ENCODE peak calls at places on chromosomes 2 and 18, in seven cellular contexts. S is pancreas, V is adrenal gland, O is left ventricle myocardium inferior, M is endodermal cell, C is A549, Q is HCT116. F is an unnamed sample. For H3K4me1, the result is how much of the 10 kb centered on the place peaks cover.

GRCh38 chr2:125870746-125871145 is 785.2 kb upstream of the GYPC start:
- DNase-seq in C (no peak), V (no peak), O (no peak), S (no peak), Q (no peak), M (no peak), F (no peak)

GRCh38 chr18:62585274-62586147 is 62.7 kb downstream of the ZCCHC2 start:
- DNase-seq in Q (no peak), O (no peak), C (no peak), V (no peak), M (no peak), S (no peak), F (no peak)

GRCh38 chr2:174335605-174336402 is 1.1 kb downstream of the SP9 start:
- DNase-seq in Q (no peak), M (peak), S (no peak), O (no peak), V (no peak), C (no peak), F (peak)

GRCh38 chr2:45651415-45652089 is at the start of gene PRKCE:
- DNase-seq in M (no peak), Q (no peak), V (peak), C (peak), O (peak), S (peak), F (peak)

GRCh38 chr18:56645415-56646016 is 5.6 kb upstream of the WDR7 start:
- DNase-seq in M (no peak), S (no peak), C (no peak), V (no peak), O (no peak), Q (peak), F (no peak)

GRCh38 chr18:6269933-6270332 is 144.8 kb downstream of the L3MBTL4 start:
- DNase-seq in O (no peak), V (no peak), Q (no peak), M (no peak), C (no peak), S (no peak), F (no peak)

GRCh38 chr2:241499146-241499965 is 9.0 kb downstream of the STK25 start:
- DNase-seq in O (no peak), Q (no peak), M (peak), V (no peak), S (no peak), C (no peak), F (no peak)

GRCh38 chr2:61255580-61256437 is 93.8 kb downstream of the C2orf74 start:
- DNase-seq in S (no peak), C (no peak), Q (no peak), M (no peak), V (no peak), O (no peak), F (no peak)

GRCh38 chr18:9329471-9329870 is 5.1 kb upstream of the TWSG1 start:
- DNase-seq in M (no peak), O (no peak), V (no peak), C (no peak), S (no peak), Q (no peak), F (no peak)

GRCh38 chr18:2114765-2115164 is 456.5 kb downstream of the METTL4 start:
- DNase-seq in O (no peak), V (no peak), S (no peak), Q (no peak), M (no peak), C (no peak), F (no peak)

GRCh38 chr2:70785137-70785911 is 5.1 kb downstream of the FIGLA start:
- DNase-seq in M (peak), S (no peak), Q (peak), O (no peak), C (peak), V (peak), F (no peak)

GRCh38 chr2:16161085-16161565 is 220.8 kb downstream of the MYCN start:
- DNase-seq in C (no peak), V (no peak), O (no peak), S (no peak), M (no peak), Q (no peak), F (no peak)

DNA sequence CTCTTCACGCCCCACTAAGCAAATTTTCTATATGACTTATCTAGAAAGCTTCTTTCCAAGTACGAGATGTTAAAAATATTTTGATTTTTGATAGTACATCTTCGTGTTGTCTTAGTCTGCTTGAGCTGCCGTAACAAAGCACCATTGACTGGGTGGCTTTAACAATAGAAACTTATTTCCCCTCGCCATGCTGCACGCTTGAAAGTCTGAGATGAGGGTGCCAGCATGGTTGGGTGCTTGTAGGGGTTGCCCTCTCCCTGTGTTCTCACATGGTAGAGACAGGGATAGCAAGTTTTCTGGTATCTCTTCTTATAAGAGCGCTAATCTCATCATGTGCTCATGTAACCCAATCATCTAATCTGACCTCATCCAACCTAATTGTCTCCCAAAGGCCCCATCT is 106.2 kb downstream of the TANC1 start:
- DNase-seq in V (no peak), O (no peak), S (no peak), M (no peak), Q (no peak), C (no peak), F (no peak)
- H3K4me1 ChIP-seq in V (under half), O (half or more), S (under half), M (under half), Q (under half), C (under half), F (under half)

GRCh38 chr2:156538083-156538504 is 101.9 kb downstream of the GPD2 start:
- DNase-seq in C (no peak), V (no peak), S (no peak), M (no peak), Q (no peak), O (no peak), F (no peak)

GRCh38 chr2:156537147-156537546 is 101.0 kb downstream of the GPD2 start:
- DNase-seq in C (no peak), M (no peak), S (no peak), O (no peak), V (no peak), Q (no peak), F (no peak)

GRCh38 chr2:156541229-156541628 is 105.0 kb downstream of the GPD2 start:
- DNase-seq in V (no peak), C (no peak), Q (no peak), O (no peak), S (no peak), M (no peak), F (no peak)

GRCh38 chr2:156540706-156541105 is 104.5 kb downstream of the GPD2 start:
- DNase-seq in O (no peak), V (no peak), Q (no peak), M (no peak), S (no peak), C (no peak), F (no peak)

DNA sequence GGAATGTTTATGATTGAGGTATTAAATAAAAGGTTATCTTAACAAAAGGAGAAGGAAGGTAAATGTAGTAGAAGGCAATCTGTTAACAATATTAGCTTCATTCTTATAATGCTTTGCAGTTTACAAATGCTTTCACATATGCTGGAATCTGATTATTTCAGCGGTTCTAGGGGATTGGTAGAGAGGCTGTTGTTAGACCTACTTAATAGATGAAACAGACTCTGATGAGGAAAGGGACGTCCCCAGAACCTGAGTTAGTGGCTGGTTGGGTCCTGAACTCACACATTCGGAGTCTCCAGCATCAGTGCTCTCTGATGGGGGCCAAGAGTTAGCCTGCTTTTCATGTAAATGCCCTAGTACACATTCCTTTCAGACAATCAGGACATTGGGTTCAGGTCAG is 102.9 kb downstream of the GPD2 start:
- DNase-seq in O (no peak), M (no peak), V (no peak), C (no peak), S (no peak), Q (no peak), F (no peak)
- H3K4me1 ChIP-seq in O (under half), M (under half), V (under half), C (under half), S (under half), Q (under half), F (under half)

DNA sequence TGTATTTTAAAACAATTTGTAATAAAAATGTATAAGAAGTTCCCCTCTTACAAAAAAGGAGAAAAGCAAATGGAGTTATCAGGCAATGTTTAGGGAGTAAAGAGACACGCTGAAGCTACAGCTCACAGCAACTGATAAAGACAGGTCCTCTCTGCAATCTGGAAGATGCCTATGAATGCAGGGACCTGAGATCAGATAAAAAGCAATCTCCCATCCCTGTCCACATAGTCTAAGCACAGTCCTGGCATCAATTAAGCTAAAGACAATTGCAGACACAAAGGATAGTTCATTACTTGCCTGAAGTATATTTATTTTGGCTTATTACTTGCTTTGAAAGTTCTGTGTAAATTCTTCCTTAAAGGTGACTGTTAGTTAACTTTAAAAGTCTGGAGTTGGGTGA is 5.0 kb downstream of the EIF2AK3 start:
- DNase-seq in C (no peak), V (no peak), O (no peak), Q (no peak), M (no peak), S (no peak), F (no peak)
- H3K4me1 ChIP-seq in C (under half), V (half or more), O (half or more), Q (under half), M (under half), S (under half), F (under half)

GRCh38 chr18:61285777-61286176 is 47.5 kb upstream of the CDH20 start:
- DNase-seq in C (no peak), O (no peak), S (no peak), M (no peak), V (no peak), Q (no peak), F (no peak)

GRCh38 chr18:61284039-61284438 is 49.2 kb upstream of the CDH20 start:
- DNase-seq in S (no peak), Q (no peak), M (no peak), V (no peak), C (no peak), O (no peak), F (no peak)

GRCh38 chr18:61290616-61291015 is 42.6 kb upstream of the CDH20 start:
- DNase-seq in Q (no peak), O (no peak), S (no peak), M (no peak), C (no peak), V (no peak), F (no peak)

GRCh38 chr18:61282926-61283325 is 50.3 kb upstream of the CDH20 start:
- DNase-seq in M (no peak), S (no peak), C (no peak), O (no peak), Q (no peak), V (no peak), F (no peak)

DNA sequence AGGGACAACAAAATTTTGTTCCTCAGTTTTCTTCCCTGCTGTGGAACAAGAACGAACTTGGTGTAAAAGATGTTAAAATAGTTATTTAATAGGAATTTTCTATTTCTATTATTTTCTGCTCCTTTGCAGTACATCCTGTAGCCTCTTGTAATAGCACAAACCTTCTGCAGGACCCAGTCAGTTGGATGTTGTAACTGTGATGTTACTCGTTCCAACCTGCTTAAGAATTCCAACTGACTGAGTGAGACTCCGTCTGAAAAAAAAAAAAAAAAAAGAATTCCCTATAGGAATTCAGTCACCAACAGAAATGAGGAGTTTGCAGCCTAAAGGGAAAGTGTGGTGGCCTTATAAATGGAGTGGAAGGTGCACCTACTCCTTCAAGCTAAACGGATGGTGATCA is 46.4 kb upstream of the CDH20 start:
- DNase-seq in O (no peak), Q (no peak), V (no peak), C (no peak), S (no peak), M (no peak), F (no peak)
- H3K4me1 ChIP-seq in O (under half), Q (under half), V (under half), C (under half), S (under half), M (under half), F (under half)

DNA sequence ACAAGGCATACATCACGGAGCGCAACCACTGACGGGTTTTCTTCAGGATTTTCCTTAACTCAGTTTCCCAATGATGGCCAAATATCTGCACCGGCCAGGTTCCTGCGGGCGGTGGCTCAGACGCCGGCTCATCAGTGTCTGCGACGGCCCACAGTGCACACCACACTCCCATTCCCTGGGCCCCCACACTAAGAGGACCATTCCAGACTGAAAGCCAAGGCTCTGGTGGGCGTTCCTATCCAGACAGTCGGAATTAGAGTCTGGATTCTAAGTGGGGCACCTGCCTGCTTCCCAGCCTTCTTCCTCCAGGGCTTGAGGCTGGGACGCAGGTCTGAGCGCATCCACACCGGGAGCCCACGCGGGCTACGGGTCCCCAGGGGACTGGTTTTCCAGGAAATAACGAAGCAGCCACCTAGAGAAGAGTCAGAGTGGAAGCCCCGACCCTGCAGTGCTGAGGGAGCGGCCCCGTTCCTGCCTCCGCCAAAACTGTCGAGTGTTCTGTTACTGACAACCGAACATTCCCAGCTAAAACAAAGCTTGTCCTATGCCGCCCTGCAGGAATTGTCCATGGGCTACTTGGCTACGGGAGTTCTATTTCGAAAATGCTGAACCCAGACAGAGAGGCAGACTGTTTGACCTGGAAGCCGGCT is 75.3 kb downstream of the TMEM18 start:
- DNase-seq in O (no peak), M (peak), Q (no peak), V (no peak), S (no peak), C (no peak), F (no peak)
- H3K4me1 ChIP-seq in O (under half), M (under half), Q (under half), V (under half), S (under half), C (under half), F (under half)

DNA sequence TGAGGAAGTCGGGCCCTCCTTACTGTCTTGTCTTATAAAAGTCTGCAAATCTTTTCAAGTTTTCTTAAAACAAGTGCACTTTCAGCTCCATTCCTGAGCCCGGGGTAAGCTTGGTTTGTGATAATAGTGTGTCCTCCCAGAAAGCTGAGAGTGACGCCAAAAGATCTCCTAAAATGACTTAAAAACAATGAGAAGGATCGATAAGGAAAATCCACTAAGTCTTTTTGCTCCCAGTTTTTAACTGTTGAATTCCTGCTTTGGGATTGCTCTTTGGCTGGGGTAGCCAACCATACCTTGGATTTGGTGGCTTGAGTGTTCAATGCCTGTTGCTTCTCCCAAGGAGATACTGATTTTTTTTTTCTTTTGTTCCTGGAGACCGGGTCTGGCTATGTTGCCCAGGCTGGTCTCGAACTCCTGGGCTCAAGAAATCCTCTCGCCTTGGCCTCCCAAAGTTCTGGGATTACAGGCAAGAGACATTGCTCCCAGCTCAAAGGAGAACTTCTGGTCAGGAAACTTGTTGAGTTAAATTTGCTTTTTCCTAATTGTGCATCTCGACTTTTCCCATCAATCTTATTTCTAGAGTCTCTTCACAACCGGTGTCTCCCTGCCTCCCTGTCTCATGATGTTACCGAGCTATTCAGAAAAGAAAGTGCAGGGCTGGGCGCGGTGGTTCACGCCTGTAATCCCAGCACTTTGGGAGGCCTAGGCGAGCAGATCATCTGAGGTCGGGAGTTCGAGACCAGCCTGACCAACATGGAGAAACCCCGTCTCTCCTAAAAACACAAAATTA is 3.0 kb downstream of the TGIF1 start:
- DNase-seq in S (no peak), O (no peak), M (no peak), C (no peak), Q (no peak), V (no peak), F (no peak)
- H3K4me1 ChIP-seq in S (under half), O (half or more), M (under half), C (under half), Q (half or more), V (under half), F (under half)

F was measured in mucosa of descending colon.